ENCODE peak calls at places on chromosomes 12 and 14, in five cellular contexts. D is A549, B is HepG2, A is endothelial cell of umbilical vein, F is GM12878. E is an unnamed sample.

GRCh38 chr12:22275847-22276246 is 58.7 kb downstream of the ST8SIA1 start:
- DNase-seq in A (peak; percentile 58), D (peak; percentile 13), F (no peak), B (no peak), E (no peak)

GRCh38 chr12:30400349-30400748 is 295.3 kb downstream of the IPO8 start:
- DNase-seq in D (no peak), B (no peak), F (no peak), A (no peak), E (no peak)

GRCh38 chr14:29709490-29709889 is 218.2 kb downstream of the PRKD1 start:
- DNase-seq in D (no peak), F (no peak), A (no peak), B (no peak), E (no peak)

GRCh38 chr12:124441443-124442190 is 125.8 kb downstream of the NCOR2 start:
- DNase-seq in B (no peak), F (no peak), A (peak; percentile 83), D (no peak), E (no peak)

GRCh38 chr14:29242755-29243340 is 476.3 kb downstream of the FOXG1 start:
- DNase-seq in D (no peak), B (no peak), F (no peak), A (peak; percentile 47), E (no peak)

GRCh38 chr14:80278293-80279037 is 67.2 kb upstream of the DIO2 start:
- DNase-seq in B (no peak), F (no peak), D (no peak), A (peak; percentile 31), E (no peak)

GRCh38 chr12:120252071-120252906 is 13.2 kb downstream of the PXN start:
- DNase-seq in B (no peak), A (peak; percentile 1), F (no peak), D (no peak), E (peak; percentile 83)

GRCh38 chr12:55830601-55831406 is 1.4 kb upstream of the DNAJC14 start:
- DNase-seq in A (peak; percentile 76), B (peak; percentile 45), D (peak; percentile 40), F (no peak), E (peak; percentile 68)

GRCh38 chr12:25699454-25699853 is 146.4 kb upstream of the LMNTD1 start:
- DNase-seq in F (no peak), A (peak; percentile 45), B (no peak), D (no peak), E (no peak)

GRCh38 chr12:113844495-113845175 is 121.5 kb downstream of the RBM19 start:
- DNase-seq in A (no peak), B (no peak), F (no peak), D (no peak), E (peak; percentile 26)

GRCh38 chr14:88323520-88324199 is 591 bp upstream of the KCNK10 start:
- DNase-seq in A (no peak), F (no peak), B (no peak), D (no peak), E (no peak)

GRCh38 chr14:59438148-59438766 is 26.9 kb downstream of the GPR135 start:
- DNase-seq in A (peak; percentile 75), F (no peak), B (no peak), D (no peak), E (peak; percentile 41)

GRCh38 chr14:71314717-71315116 is 407.5 kb downstream of the PCNX1 start:
- DNase-seq in D (no peak), F (no peak), A (no peak), B (no peak), E (no peak)

GRCh38 chr12:55742719-55743130 is at the start of gene GDF11:
- DNase-seq in F (no peak), D (peak; percentile 78), A (peak; percentile 64), B (peak; percentile 39), E (peak; percentile 84)

GRCh38 chr12:116609715-116610114 is 50.5 kb downstream of the MAP1LC3B2 start:
- DNase-seq in D (no peak), B (no peak), F (no peak), A (no peak), E (peak; percentile 91)

GRCh38 chr12:21813125-21813524 is 38.6 kb upstream of the KCNJ8 start:
- DNase-seq in F (no peak), D (no peak), B (no peak), A (no peak), E (no peak)

GRCh38 chr12:65586796-65587195 is 237.5 kb upstream of the HMGA2 start:
- DNase-seq in D (no peak), F (no peak), B (no peak), A (no peak), E (no peak)

GRCh38 chr12:126627596-126627995 is 1562.4 kb downstream of the AACS start:
- DNase-seq in A (no peak), B (no peak), D (no peak), F (no peak), E (peak; percentile 57)

GRCh38 chr14:54901380-54902142 is 1.1 kb downstream of the GCH1 start:
- DNase-seq in B (no peak), D (peak; percentile 15), F (no peak), A (peak; percentile 17), E (no peak)

GRCh38 chr12:107393043-107393725 is 292.4 kb upstream of the PWP1 start:
- DNase-seq in D (no peak), F (no peak), A (peak; percentile 11), B (no peak), E (no peak)

GRCh38 chr12:110636516-110636915 is 22.6 kb downstream of the TCTN1 start:
- DNase-seq in F (peak; percentile 42), D (no peak), A (no peak), B (no peak), E (peak; percentile 80)

GRCh38 chr12:122022393-122023338 is 982 bp downstream of the BCL7A start:
- DNase-seq in D (peak; percentile 41), A (no peak), B (no peak), F (no peak), E (peak; percentile 56)

GRCh38 chr12:62772556-62772955 is 162.4 kb downstream of the PPM1H start:
- DNase-seq in D (no peak), B (no peak), F (no peak), A (no peak), E (no peak)

DNA sequence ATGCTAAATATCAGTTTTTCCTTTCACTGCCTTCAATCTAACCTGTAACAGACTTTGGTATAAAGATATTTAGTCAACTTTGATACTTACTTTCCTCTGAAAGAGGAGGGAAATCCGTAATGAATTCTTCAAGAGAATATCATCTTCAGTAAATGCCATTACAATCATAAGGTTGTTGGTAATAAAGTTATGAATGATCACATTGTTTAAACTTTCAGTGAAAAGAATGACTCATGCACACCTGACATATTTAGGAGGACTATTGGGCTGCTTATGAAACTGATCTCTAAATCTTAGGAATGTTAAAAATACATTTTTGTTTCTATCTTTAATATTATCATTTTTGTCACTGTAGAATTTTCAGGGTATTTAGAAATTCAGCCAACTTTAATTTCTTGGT is 474.7 kb downstream of the SLC16A7 start:
- DNase-seq in A (peak; percentile 44), D (no peak), B (no peak), F (no peak), E (no peak)
- TF ChIP-seq POLR2A in A (no peak), D (no peak), B (no peak), F (no peak), E (no peak)

GRCh38 chr14:104367811-104368750 is 211.5 kb upstream of the C14orf180 start:
- DNase-seq in F (no peak), D (no peak), A (no peak), B (no peak), E (no peak)
- TF ChIP-seq MYC in F (no peak), D (no peak), A (no peak), B (no peak), E (no peak)

GRCh38 chr12:16349132-16349463 is 1.7 kb downstream of the MGST1 start:
- DNase-seq in B (peak; percentile 81), F (no peak), D (peak; percentile 44), A (peak; percentile 36), E (peak; percentile 90)

GRCh38 chr12:16348435-16349131 is 1.1 kb downstream of the MGST1 start:
- DNase-seq in B (no peak), A (peak; percentile 21), D (no peak), F (peak; percentile 7), E (peak; percentile 26)

GRCh38 chr12:16345105-16345504 is 2.3 kb upstream of the MGST1 start:
- DNase-seq in F (no peak), A (no peak), B (no peak), D (no peak), E (no peak)

GRCh38 chr12:16346931-16347330 is 514 bp upstream of the MGST1 start:
- DNase-seq in F (no peak), D (peak; percentile 8), A (no peak), B (peak; percentile 62), E (peak; percentile 26)

DNA sequence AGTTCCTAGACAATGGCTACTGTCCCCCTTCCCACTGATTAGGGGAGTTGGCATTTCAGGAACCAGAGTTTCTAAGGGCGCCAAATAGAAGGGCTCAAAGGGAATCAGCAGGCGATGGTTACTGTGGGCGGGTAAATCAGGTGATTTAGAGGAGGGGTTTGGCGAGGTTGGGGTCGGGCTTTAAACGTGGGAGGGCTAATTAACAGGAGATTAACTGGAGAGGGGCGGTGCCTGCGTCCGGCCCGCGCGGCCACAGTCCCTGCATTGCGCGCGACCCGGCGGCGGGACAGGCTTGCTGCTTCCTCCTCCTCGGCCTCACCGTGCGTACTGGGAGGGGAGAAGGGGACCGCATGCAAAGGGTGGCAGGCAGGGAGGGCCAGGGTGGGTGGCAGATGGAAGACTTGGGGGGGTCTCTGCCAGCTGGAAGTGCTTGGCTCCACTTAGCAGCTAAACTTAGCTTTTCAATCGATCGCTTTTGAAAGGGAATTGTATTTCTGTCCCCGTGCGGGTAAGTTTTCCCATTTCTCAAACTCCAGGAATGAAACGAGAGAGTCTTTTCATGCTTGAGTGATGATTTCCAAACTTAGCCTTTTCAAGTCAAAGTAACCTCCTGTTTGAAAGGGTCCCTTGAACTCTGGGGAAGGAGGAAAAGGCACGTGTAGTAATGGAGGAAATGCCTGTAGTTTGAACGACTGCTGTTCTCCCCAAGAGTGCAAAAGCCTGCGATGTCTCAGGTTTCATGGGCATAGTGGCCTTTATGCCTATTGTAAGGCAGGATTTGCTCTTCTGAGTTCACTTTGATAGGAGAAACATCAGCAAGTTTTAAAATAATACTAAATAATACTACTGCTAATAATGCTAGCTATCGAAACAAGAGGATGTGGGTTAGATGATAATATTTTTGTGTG is at the start of gene MGST1:
- DNase-seq in B (peak; percentile 77), D (peak; percentile 38), A (peak; percentile 67), F (peak; percentile 11), E (peak; percentile 89)
- H3K4me3 ChIP-seq in B (peak within 1 kb of the TSS; percentile 75), D (peak within 1 kb of the TSS; percentile 76), A (peak within 1 kb of the TSS; percentile 87), F (no peak within 1 kb of the TSS), E (peak within 1 kb of the TSS; percentile 97)

DNA sequence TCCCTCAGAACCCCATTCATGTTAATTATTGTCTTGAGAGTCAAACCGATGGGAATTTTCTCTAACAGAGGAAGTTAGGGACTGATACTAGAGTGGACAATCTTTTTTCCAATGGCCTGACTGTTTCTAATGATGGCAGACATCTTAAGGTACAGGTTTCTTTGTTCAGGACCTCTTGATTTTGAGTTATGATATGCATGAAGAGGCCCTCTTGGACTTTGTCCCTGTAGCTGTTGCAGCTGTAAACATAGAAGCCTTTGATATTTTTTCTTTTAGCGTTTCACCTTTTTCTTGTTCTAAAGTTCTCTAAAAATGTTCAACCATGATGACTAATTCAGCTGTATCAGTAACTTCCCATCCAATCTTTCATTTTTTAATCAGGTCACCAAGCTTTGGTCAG is 53.0 kb downstream of the LGR5 start:
- DNase-seq in D (no peak), A (no peak), B (peak; percentile 66), F (no peak), E (no peak)
- TF ChIP-seq POLR2A in D (no peak), A (no peak), B (no peak), F (no peak), E (no peak)

DNA sequence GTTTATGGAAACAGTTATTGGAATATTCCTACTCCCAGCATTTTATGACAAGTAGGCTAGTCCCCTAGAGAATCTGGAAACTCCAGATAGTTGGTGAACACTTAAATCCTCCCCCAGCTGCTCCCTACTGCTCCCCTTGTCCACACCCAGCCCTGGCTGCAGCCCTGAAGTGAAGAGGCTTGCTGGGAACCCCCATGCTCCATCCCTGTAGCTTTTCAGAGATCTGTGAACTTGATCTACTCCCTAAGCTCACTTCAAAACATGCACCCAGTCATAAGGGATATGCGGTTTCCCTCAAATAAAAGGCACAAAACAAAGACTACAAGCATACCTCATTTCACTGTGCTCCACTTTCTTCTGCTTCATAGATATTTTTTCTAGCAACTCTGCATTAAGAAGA is 33.2 kb downstream of the EGLN3 start:
- DNase-seq in F (no peak), A (no peak), B (no peak), D (no peak), E (no peak)
- TF ChIP-seq MYC in F (no peak), A (no peak), B (no peak), D (no peak), E (no peak)

E was measured in NB4.